ENCODE peak calls at places on chromosomes 2 and 18, in ten cellular contexts. A is T-helper 17 cell; L is NCI-H345; F is activated CD4-positive, alpha-beta T cell treated with anti-CD3 and anti-CD28 coated beads, Interleukin-2, amount 50 U/mL, for 24 hours; R is HL-60; Y is cardiac septum; S is coronary artery; T is EH; P is DMS 273 treated with DMSO at 0.1 percent for 48 hours; V is stimulated activated CD4-positive, alpha-beta T cell treated with anti-CD3 and anti-CD28 coated beads, Interleukin-2, amount 100 ng/mL, for 48 hours. O is an unnamed sample.
A peak's percentile ranks its signal among the peaks of the same experiment; 100 is the strongest.

GRCh38 chr2:177348090-177348489 is 44.5 kb upstream of the AGPS start:
- DNase-seq in T (no peak), V (no peak), L (no peak), A (no peak), S (no peak), F (no peak), Y (no peak), R (no peak), P (no peak), O (no peak)

GRCh38 chr18:10298346-10298745 is 156.1 kb upstream of the APCDD1 start:
- DNase-seq in Y (no peak), T (no peak), L (no peak), P (no peak), S (no peak), R (no peak), F (no peak), V (no peak), A (no peak), O (no peak)

GRCh38 chr2:238163494-238164198 is 4.9 kb downstream of the ERFE start:
- DNase-seq in L (no peak), A (no peak), F (no peak), V (no peak), R (no peak), S (no peak), Y (no peak), T (peak; percentile 15), P (no peak), O (no peak)

GRCh38 chr18:46414863-46415262 is 242.2 kb downstream of the LOXHD1 start:
- DNase-seq in S (no peak), R (no peak), F (no peak), P (no peak), V (no peak), L (no peak), A (no peak), Y (no peak), T (no peak), O (no peak)

GRCh38 chr2:192195548-192196418 is 1.1 kb upstream of the TMEFF2 start:
- DNase-seq in F (no peak), R (no peak), A (no peak), P (no peak), T (peak; percentile 57), Y (peak; percentile 58), S (no peak), L (peak; percentile 47), V (no peak), O (no peak)

GRCh38 chr2:233486778-233487552 is 79.6 kb downstream of the USP40 start:
- DNase-seq in T (peak; percentile 96), V (no peak), F (no peak), P (no peak), R (no peak), S (no peak), L (no peak), A (no peak), Y (no peak), O (peak; percentile 63)

GRCh38 chr2:11743846-11744553 is 2.4 kb upstream of the LPIN1 start:
- DNase-seq in F (peak; percentile 77), V (peak; percentile 63), S (peak; percentile 97), R (peak; percentile 94), L (peak; percentile 88), A (peak; percentile 49), P (peak; percentile 88), Y (peak; percentile 96), T (peak; percentile 100), O (peak; percentile 99)

GRCh38 chr2:109459485-109459884 is 154.3 kb downstream of the SEPTIN10 start:
- DNase-seq in T (peak; percentile 93), F (no peak), P (no peak), S (peak; percentile 91), A (no peak), Y (peak; percentile 41), L (no peak), V (no peak), R (no peak), O (no peak)

GRCh38 chr2:150327546-150328495 is 159.6 kb downstream of the RND3 start:
- DNase-seq in Y (no peak), P (no peak), S (no peak), V (no peak), T (no peak), A (no peak), L (peak; percentile 59), F (no peak), R (no peak), O (no peak)

GRCh38 chr18:51617572-51618260 is 420.2 kb upstream of the MEX3C start:
- DNase-seq in F (no peak), L (no peak), P (no peak), R (no peak), A (no peak), T (no peak), S (no peak), V (no peak), Y (no peak), O (no peak)

GRCh38 chr2:113672297-113672696 is 45.2 kb downstream of the RABL2A start:
- DNase-seq in P (no peak), S (no peak), V (no peak), F (no peak), L (no peak), R (no peak), A (no peak), T (no peak), Y (no peak), O (no peak)

GRCh38 chr2:172234716-172235661 is 132.3 kb upstream of the DLX2 start:
- DNase-seq in S (no peak), T (no peak), P (no peak), L (peak; percentile 83), F (no peak), A (peak; percentile 13), Y (no peak), V (no peak), R (no peak), O (no peak)

GRCh38 chr2:161208527-161209139 is 48.4 kb downstream of the TANK start:
- DNase-seq in S (no peak), T (peak; percentile 80), R (no peak), L (no peak), P (no peak), V (no peak), A (no peak), F (no peak), Y (no peak), O (peak; percentile 38)

GRCh38 chr2:86284987-86285386 is 52.4 kb downstream of the REEP1 start:
- DNase-seq in L (no peak), F (no peak), S (no peak), R (no peak), V (no peak), A (no peak), Y (no peak), T (no peak), P (no peak), O (no peak)

GRCh38 chr2:81739971-81740370 is 1435.4 kb upstream of the LRRTM1 start:
- DNase-seq in Y (no peak), L (no peak), T (no peak), V (no peak), R (no peak), A (no peak), F (no peak), S (no peak), P (no peak), O (no peak)

GRCh38 chr2:203891474-203891873 is 23.9 kb downstream of the CTLA4 start:
- DNase-seq in S (no peak), A (no peak), R (peak; percentile 76), P (no peak), L (no peak), V (no peak), F (no peak), Y (no peak), T (peak; percentile 5), O (no peak)

GRCh38 chr18:47709556-47709955 is 220.9 kb downstream of the SMAD2 start:
- DNase-seq in P (no peak), Y (no peak), A (no peak), F (no peak), T (no peak), V (no peak), S (no peak), R (no peak), L (no peak), O (no peak)

GRCh38 chr2:162369577-162369976 is 25.6 kb downstream of the GCA start:
- DNase-seq in F (no peak), V (no peak), Y (no peak), S (no peak), A (no peak), P (no peak), L (no peak), R (no peak), T (peak; percentile 37), O (no peak)